ENCODE peak calls at places on chromosomes 12 and 14, in four cellular contexts. I is fibroblast of lung, A is neuronal stem cell, T is C1 segment of cervical spinal cord. S is an unnamed sample.

GRCh38 chr14:42224053-42224888 is 617.6 kb downstream of the LRFN5 start:
- DNase-seq in I (peak; percentile 47), A (peak; percentile 68), T (no peak), S (peak; percentile 51)

GRCh38 chr14:60647081-60647836 is 2.0 kb downstream of the SIX1 start:
- DNase-seq in I (peak; percentile 47), A (peak; percentile 54), T (no peak), S (no peak)

GRCh38 chr12:55955800-55956508 is 9.9 kb downstream of the PMEL start:
- DNase-seq in I (peak; percentile 76), A (no peak), T (no peak), S (no peak)

GRCh38 chr14:88995437-88996198 is 171.2 kb downstream of the TTC8 start:
- DNase-seq in I (peak; percentile 99), A (no peak), T (no peak), S (no peak)

GRCh38 chr12:113439606-113440030 is 17.4 kb downstream of the SDSL start:
- DNase-seq in I (peak; percentile 21), A (peak; percentile 64), T (no peak), S (no peak)

GRCh38 chr14:24080888-24081738 is 9.8 kb downstream of the CPNE6 start:
- DNase-seq in I (peak; percentile 38), A (no peak), T (no peak), S (peak; percentile 18)

GRCh38 chr14:38187475-38187874 is 20.2 kb upstream of the SSTR1 start:
- DNase-seq in I (no peak), A (no peak), T (no peak), S (no peak)

GRCh38 chr12:84661732-84662326 is 250.8 kb downstream of the SLC6A15 start:
- DNase-seq in I (peak; percentile 82), A (no peak), T (no peak), S (peak; percentile 32)

GRCh38 chr12:46390881-46391280 is 18.3 kb upstream of the SLC38A2 start:
- DNase-seq in I (no peak), A (no peak), T (no peak), S (no peak)

GRCh38 chr14:36452850-36453249 is 67.2 kb downstream of the NKX2-1 start:
- DNase-seq in I (no peak), A (no peak), T (no peak), S (no peak)

GRCh38 chr12:77925536-77926108 is 94.9 kb downstream of the NAV3 start:
- DNase-seq in I (peak; percentile 99), A (peak; percentile 68), T (no peak), S (peak; percentile 88)

GRCh38 chr12:42625611-42626010 is 36.1 kb upstream of the PRICKLE1 start:
- DNase-seq in I (peak; percentile 10), A (no peak), T (no peak), S (no peak)

GRCh38 chr12:109098142-109098652 is 800 bp downstream of the UNG start:
- DNase-seq in I (peak; percentile 73), A (no peak), T (no peak), S (no peak)

GRCh38 chr14:58239259-58240210 is 5.1 kb upstream of the PSMA3 start:
- DNase-seq in I (peak; percentile 50), A (peak; percentile 62), T (no peak), S (peak; percentile 53)

GRCh38 chr12:124675881-124676688 is 108.7 kb upstream of the NCOR2 start:
- DNase-seq in I (peak; percentile 72), A (no peak), T (no peak), S (peak; percentile 21)

GRCh38 chr14:105864116-105864515 is 337.7 kb downstream of the TMEM121 start:
- DNase-seq in I (no peak), A (no peak), T (no peak), S (no peak)

GRCh38 chr14:66939409-66939808 is 249.8 kb upstream of the GARIN2 start:
- DNase-seq in I (no peak), A (no peak), T (no peak), S (no peak)

GRCh38 chr12:123363743-123364531 is 710 bp downstream of the SBNO1 start:
- DNase-seq in I (peak; percentile 21), A (peak; percentile 63), T (no peak), S (peak; percentile 44)

GRCh38 chr14:69519253-69519661 is 34.7 kb downstream of the PLEKHD1 start:
- DNase-seq in I (no peak), A (no peak), T (no peak), S (peak; percentile 21)

GRCh38 chr12:29216266-29216665 is 67.2 kb downstream of the FAR2 start:
- DNase-seq in I (no peak), A (no peak), T (no peak), S (no peak)

GRCh38 chr12:77049767-77050353 is 15.5 kb downstream of the E2F7 start:
- DNase-seq in I (peak; percentile 66), A (peak; percentile 31), T (no peak), S (peak; percentile 25)

GRCh38 chr14:33655421-33655820 is 295.5 kb downstream of the EGLN3 start:
- DNase-seq in I (no peak), A (no peak), T (no peak), S (no peak)

GRCh38 chr14:37591941-37592287 is 3.1 kb downstream of the FOXA1 start:
- DNase-seq in I (no peak), A (no peak), T (no peak), S (no peak)

GRCh38 chr12:27280412-27280811 is 36.3 kb downstream of the STK38L start:
- DNase-seq in I (no peak), A (no peak), T (no peak), S (no peak)

GRCh38 chr12:46459881-46460545 is 87.4 kb upstream of the SLC38A2 start:
- DNase-seq in I (no peak), A (no peak), T (no peak), S (no peak)